ENCODE peak calls at places on chromosomes 12 and 14, in ten cellular contexts. K is A549, L is stomach, X is sigmoid colon, F is adrenal gland, O is HepG2, U is transverse colon, N is Peyer's patch, A is thyroid gland, H is lower leg skin. T is an unnamed sample.

GRCh38 chr12:132366341-132366861 is 37.0 kb upstream of the GALNT9 start:
- DNase-seq in K (no peak), L (no peak), X (peak), F (no peak), O (no peak), U (no peak), N (peak), A (peak), H (no peak), T (no peak)

GRCh38 chr12:32261638-32262037 is 137.7 kb upstream of the FGD4 start:
- DNase-seq in K (no peak), L (no peak), X (no peak), F (no peak), O (peak), U (no peak), N (no peak), A (no peak), H (no peak), T (no peak)

GRCh38 chr14:104800600-104801283 is at the start of gene ZBTB42:
- DNase-seq in K (no peak), L (peak), X (peak), F (peak), O (peak), U (peak), N (peak), A (peak), H (peak), T (peak)

GRCh38 chr14:35818346-35819115 is 7.6 kb upstream of the BRMS1L start:
- DNase-seq in K (peak), L (no peak), X (no peak), F (no peak), O (peak), U (peak), N (no peak), A (peak), H (no peak), T (no peak)

GRCh38 chr14:74414793-74415437 is 11.1 kb downstream of the SYNDIG1L start:
- DNase-seq in K (no peak), L (no peak), X (no peak), F (no peak), O (no peak), U (no peak), N (no peak), A (no peak), H (no peak), T (no peak)

GRCh38 chr14:37203423-37203822 is 5.7 kb downstream of the MIPOL1 start:
- DNase-seq in K (no peak), L (no peak), X (no peak), F (no peak), O (no peak), U (no peak), N (no peak), A (no peak), H (no peak), T (no peak)

GRCh38 chr14:79596531-79596930 is 614.8 kb downstream of the DIO2 start:
- DNase-seq in K (no peak), L (no peak), X (no peak), F (no peak), O (no peak), U (no peak), N (no peak), A (no peak), H (no peak), T (no peak)

GRCh38 chr12:122099856-122100255 is 21.3 kb downstream of the MLXIP start:
- DNase-seq in K (no peak), L (no peak), X (no peak), F (no peak), O (no peak), U (no peak), N (peak), A (no peak), H (no peak), T (peak)

GRCh38 chr12:117334855-117335587 is 26.4 kb downstream of the NOS1 start:
- DNase-seq in K (no peak), L (no peak), X (no peak), F (no peak), O (no peak), U (no peak), N (no peak), A (peak), H (no peak), T (no peak)

GRCh38 chr12:107442593-107442992 is 243.0 kb upstream of the PWP1 start:
- DNase-seq in K (no peak), L (no peak), X (no peak), F (no peak), O (no peak), U (no peak), N (no peak), A (no peak), H (no peak), T (no peak)

GRCh38 chr12:11542599-11542998 is 106.9 kb upstream of the ETV6 start:
- DNase-seq in K (no peak), L (no peak), X (no peak), F (no peak), O (no peak), U (no peak), N (no peak), A (no peak), H (no peak), T (no peak)

GRCh38 chr14:68407838-68408237 is 385.0 kb downstream of the ZFP36L1 start:
- DNase-seq in K (no peak), L (no peak), X (no peak), F (no peak), O (no peak), U (peak), N (no peak), A (no peak), H (no peak), T (no peak)

GRCh38 chr14:47044841-47045240 is 393.3 kb upstream of the RPL10L start:
- DNase-seq in K (no peak), L (peak), X (no peak), F (no peak), O (no peak), U (no peak), N (no peak), A (no peak), H (no peak), T (no peak)

GRCh38 chr14:90567991-90568390 is 171.2 kb downstream of the CALM1 start:
- DNase-seq in K (no peak), L (no peak), X (peak), F (no peak), O (no peak), U (no peak), N (no peak), A (no peak), H (no peak), T (no peak)

GRCh38 chr12:121792607-121793500 is 634 bp downstream of the RHOF start:
- DNase-seq in K (no peak), L (peak), X (no peak), F (peak), O (peak), U (peak), N (peak), A (peak), H (no peak), T (no peak)

GRCh38 chr12:96502477-96502876 is 13.1 kb downstream of the CFAP54 start:
- DNase-seq in K (no peak), L (no peak), X (no peak), F (no peak), O (no peak), U (peak), N (no peak), A (no peak), H (no peak), T (no peak)

DNA sequence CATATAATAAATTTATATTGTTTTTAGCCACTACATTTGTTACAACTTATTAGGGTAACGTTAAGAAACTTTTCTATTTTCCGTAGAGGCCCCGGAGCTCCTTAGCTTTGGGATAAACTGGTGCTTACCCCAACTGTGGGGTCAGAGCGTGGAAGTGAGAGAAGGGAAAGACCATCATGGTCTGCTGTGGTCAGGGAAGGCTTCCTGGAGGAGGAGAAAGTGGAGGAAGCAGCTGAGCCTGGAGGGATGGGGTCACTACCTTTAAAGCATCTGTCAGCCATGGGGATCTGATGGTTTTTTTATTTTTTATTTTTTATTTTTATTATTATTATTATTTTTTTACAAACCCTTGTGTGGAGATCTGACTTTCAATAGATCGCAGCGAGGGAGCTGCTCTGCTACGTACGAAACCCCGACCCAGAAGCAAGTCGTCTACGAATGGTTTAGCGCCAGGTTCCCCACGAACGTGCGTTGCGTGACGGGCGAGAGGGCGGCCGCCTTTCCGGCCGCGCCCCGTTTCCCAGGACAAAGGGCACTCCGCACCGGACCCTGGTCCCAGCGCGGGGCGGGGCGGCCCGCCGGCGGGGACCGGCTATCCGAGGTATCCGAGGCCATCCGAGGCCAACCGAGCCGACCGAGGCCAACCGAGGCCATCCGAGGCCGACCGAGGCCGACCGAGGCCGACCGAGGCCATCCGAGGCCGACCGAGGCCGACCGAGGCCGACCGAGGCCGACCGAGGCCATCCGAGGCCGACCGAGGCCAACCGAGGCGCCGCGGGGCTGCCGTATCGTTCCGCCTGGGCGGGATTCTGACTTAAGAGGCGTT is 1101.2 kb upstream of the TMEM132C start:
- DNase-seq in K (peak), L (peak), X (peak), F (peak), O (peak), U (peak), N (peak), A (peak), H (peak), T (peak)
- TF ChIP-seq POLR2A in K (peak), L (no peak), X (no peak), F (peak), O (no peak), U (no peak), N (peak), A (peak), H (no peak), T (no peak)

GRCh38 chr12:123388948-123389559 is 5.1 kb downstream of the KMT5A start:
- DNase-seq in K (no peak), L (no peak), X (no peak), F (no peak), O (no peak), U (no peak), N (peak), A (no peak), H (no peak), T (no peak)

GRCh38 chr12:123390415-123391093 is 6.6 kb downstream of the KMT5A start:
- DNase-seq in K (no peak), L (no peak), X (no peak), F (no peak), O (no peak), U (no peak), N (no peak), A (peak), H (no peak), T (no peak)

GRCh38 chr12:123388218-123388947 is 4.5 kb downstream of the KMT5A start:
- DNase-seq in K (peak), L (peak), X (peak), F (peak), O (peak), U (peak), N (peak), A (peak), H (peak), T (peak)

GRCh38 chr12:123391546-123392343 is 7.8 kb downstream of the KMT5A start:
- DNase-seq in K (no peak), L (no peak), X (no peak), F (no peak), O (no peak), U (no peak), N (no peak), A (peak), H (no peak), T (no peak)

DNA sequence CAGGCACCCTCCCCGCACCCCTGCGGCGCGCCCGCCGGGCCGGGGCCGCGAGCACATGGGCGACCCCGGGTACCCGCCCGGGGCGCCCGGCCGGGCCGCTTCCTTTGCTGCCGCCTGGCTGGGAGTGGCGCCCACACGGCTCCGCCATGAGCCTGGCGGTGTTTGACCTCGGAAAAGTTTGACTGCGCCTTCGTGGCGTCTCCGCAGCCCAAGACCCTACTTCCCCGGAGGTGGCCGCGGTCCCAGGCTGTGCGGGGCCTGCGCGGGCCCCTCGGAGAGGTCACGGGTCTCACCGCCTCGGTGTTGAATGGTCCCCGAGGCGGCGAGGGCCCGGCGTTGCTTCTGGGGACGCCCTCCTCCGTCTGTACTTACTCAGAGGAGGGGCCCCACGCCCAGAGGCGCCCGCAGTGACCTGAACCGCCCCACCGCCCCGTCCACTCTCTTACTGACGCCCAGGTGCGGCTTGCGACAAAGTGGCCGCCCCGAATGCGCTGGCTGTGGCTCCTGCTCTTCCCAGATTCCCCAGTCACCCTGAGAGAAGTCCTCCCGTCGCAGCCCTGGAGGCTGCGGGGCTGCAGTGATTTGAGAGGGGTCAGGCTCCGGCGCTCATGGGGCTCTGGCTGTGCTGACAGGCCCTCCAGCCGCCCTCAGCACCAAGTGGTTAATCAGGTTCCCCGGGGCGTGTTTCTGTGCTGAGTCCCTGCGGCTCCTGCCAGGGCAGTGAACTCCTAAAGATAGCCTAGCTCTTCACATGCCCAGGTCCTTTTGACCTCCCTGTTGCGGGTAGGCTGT is 5.8 kb downstream of the KMT5A start:
- DNase-seq in K (peak), L (peak), X (peak), F (peak), O (peak), U (peak), N (peak), A (peak), H (peak), T (peak)
- TF ChIP-seq POLR2A in K (no peak), L (no peak), X (no peak), F (peak), O (peak), U (peak), N (peak), A (peak), H (no peak), T (peak)

DNA sequence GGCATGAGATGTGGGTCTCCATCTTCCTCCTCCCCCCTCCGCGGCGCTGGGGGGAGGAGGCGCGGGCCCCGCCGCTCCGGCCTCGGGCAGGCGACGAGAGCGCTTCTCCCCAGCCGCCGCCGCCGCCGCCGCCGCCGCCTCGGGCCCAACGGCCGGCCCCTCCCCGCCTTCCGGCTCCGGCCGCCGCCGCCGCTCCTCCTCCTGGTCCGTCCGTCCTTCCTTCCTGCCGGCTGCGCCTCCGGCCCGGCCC is 411 bp downstream of the FBXL14 start:
- DNase-seq in K (peak), L (peak), X (peak), F (peak), O (no peak), U (peak), N (no peak), A (peak), H (no peak), T (peak)
- TF ChIP-seq POLR2A in K (no peak), L (no peak), X (no peak), F (no peak), O (no peak), U (no peak), N (no peak), A (peak), H (no peak), T (peak)

DNA sequence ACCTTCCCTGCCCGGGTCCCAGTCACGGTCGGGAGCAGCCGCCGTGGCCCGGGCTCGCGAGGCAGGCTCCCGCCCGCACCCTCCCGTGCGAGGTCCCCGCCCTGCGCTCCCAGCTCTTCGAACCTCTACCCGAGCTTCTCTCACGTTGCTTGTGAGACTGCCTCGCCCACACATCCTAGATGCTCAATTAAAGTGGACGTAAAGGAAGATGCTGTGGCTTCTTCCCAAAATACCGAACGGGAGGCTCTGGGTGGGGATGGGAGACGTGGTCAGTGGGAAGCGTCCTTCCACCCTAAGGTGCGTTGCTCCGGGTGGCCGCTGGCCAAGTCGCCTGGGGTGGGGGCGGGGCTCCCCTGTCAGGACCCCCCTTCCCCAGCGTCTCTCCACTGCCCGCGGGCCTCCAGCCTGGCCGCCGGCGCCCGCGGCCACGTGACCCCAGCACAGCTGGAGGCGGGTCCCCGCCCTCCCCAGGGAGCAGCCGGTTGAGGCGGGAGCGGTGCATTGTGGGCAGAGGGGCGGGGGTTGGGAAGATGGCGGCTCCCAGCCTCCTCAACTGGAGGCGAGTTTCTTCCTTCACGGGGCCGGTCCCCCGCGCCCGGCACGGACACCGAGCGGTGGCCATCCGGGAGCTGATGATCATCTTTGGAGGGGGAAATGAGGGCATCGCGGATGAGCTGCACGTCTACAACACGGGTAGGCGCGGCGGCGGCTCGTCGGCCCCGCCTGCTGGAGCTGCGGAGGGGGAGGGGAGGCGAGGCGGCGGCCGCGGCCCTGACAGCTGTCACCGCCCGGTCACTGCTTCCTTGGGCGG is at the start of gene HCFC2:
- DNase-seq in K (peak), L (peak), X (peak), F (peak), O (peak), U (peak), N (peak), A (peak), H (peak), T (peak)
- TF ChIP-seq POLR2A in K (peak), L (no peak), X (peak), F (peak), O (peak), U (peak), N (peak), A (peak), H (no peak), T (peak)

DNA sequence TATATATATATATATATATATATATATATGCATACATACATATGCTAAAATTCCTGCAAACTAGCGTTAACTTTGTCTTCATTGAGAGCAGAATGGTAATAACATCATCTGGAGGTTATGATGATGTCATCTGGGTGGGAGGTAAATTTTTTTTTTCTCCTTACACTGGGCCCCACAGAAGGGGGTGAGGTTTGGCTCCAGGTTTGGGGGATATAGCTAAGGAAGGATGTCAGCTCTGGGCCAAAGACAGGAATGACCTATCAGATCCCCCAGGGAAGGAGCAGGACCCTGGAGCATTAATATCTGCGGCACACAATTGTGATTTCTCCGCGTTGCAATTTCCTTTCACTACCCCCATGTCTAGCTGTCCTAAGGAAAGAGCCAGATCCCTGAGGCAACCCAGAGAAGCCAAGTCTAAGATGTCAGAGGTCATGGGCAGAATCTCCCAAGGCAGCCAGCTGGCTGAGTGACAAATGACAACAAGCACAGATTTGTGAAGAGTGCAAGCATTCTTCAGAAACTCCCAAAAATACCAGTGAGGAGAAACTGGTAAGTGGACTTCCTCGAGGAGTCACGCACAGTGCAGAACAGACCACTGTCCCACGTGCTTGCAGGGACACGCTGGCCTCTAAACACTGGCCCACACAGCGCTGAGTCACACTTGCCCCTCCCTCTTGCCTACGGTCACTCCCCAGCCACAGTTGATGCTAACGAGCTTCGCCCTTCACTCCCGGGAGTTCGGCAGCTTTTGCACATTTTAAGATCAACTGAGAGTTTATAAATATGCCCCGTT is 9.9 kb downstream of the UBC start:
- DNase-seq in K (peak), L (peak), X (peak), F (peak), O (peak), U (peak), N (peak), A (peak), H (peak), T (peak)
- TF ChIP-seq POLR2A in K (no peak), L (no peak), X (no peak), F (peak), O (peak), U (no peak), N (no peak), A (no peak), H (no peak), T (peak)

DNA sequence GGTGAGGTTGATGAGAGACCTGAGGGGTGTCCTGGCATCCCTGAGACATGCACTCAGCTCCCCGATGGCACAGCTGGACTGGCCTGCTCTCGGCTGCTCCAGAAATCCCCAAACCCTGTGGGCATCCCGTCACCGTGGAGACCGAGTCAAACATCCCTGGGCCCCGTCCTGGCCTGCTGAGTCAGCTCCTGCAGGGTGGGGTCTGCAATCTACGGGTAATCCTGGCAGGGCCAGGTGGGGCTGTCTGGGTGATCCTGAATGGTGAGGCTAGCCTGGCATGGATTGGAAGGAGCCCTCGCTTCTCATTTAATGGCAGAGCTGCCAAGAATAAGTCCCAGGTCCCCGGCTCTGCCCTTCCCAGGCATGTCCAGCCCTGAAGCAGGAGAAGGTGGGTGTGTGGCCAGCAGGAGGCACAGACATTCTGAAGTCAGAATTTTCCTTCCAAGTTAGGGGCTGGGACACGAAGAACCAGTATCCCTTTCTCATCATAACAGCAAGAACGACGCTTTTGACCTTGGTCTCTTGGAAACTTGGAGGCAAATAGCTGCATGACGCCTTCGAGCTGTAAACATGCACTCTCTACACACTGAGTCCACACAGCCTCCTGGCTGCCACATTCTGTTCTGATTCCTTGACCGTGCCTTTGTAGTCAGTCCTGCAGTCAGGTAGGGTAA is 17.7 kb upstream of the SERPINA4 start:
- DNase-seq in K (no peak), L (no peak), X (no peak), F (no peak), O (peak), U (no peak), N (no peak), A (no peak), H (peak), T (no peak)
- TF ChIP-seq POLR2A in K (no peak), L (no peak), X (no peak), F (no peak), O (no peak), U (no peak), N (no peak), A (no peak), H (no peak), T (no peak)

T was measured in gastrocnemius medialis.